ENCODE peak calls at places on chromosomes 4 and X, in eight cellular contexts. L is ovary, C is psoas muscle, U is fibroblast of mammary gland, E is adrenal gland, O is Peyer's patch, I is left ventricle myocardium inferior, W is cardiac muscle cell. B is an unnamed sample.

GRCh38 chr4:106502106-106502699 is 133.6 kb upstream of the GIMD1 start:
- DNase-seq in L (peak; percentile 32), C (peak; percentile 23), U (peak; percentile 12), E (peak; percentile 72), O (peak; percentile 81), I (peak; percentile 29), W (peak; percentile 77), B (peak; percentile 68)

GRCh38 chr4:99885063-99885664 is 9.1 kb downstream of the LAMTOR3 start:
- DNase-seq in L (no peak), C (no peak), U (peak; percentile 58), E (no peak), O (no peak), I (no peak), W (peak; percentile 51), B (peak; percentile 18)

GRCh38 chr4:26288308-26288982 is 32.4 kb upstream of the RBPJ start:
- DNase-seq in L (no peak), C (no peak), U (peak; percentile 63), E (peak; percentile 18), O (no peak), I (no peak), W (no peak), B (no peak)

GRCh38 chrX:153924149-153924861 is 1.8 kb downstream of the ARHGAP4 start:
- DNase-seq in L (no peak), C (no peak), U (peak; percentile 33), E (peak; percentile 57), O (peak; percentile 76), I (no peak), W (peak; percentile 64), B (peak; percentile 67)

GRCh38 chr4:138114434-138114833 is 127.7 kb downstream of the SLC7A11 start:
- DNase-seq in L (no peak), C (no peak), U (no peak), E (no peak), O (no peak), I (no peak), W (no peak), B (no peak)

GRCh38 chrX:78708171-78708570 is 39.3 kb upstream of the LPAR4 start:
- DNase-seq in L (peak; percentile 17), C (no peak), U (peak; percentile 62), E (no peak), O (no peak), I (no peak), W (peak; percentile 12), B (no peak)

GRCh38 chr4:110164856-110165255 is 33.6 kb downstream of the ELOVL6 start:
- DNase-seq in L (no peak), C (no peak), U (no peak), E (no peak), O (no peak), I (no peak), W (no peak), B (no peak)

GRCh38 chrX:97046861-97047260 is 163.2 kb downstream of the RPA4 start:
- DNase-seq in L (no peak), C (no peak), U (no peak), E (no peak), O (no peak), I (no peak), W (no peak), B (no peak)

GRCh38 chrX:77694491-77694890 is 91.5 kb downstream of the ATRX start:
- DNase-seq in L (no peak), C (no peak), U (no peak), E (no peak), O (no peak), I (no peak), W (no peak), B (no peak)

GRCh38 chrX:110734894-110735541 is 60.6 kb downstream of the CHRDL1 start:
- DNase-seq in L (no peak), C (no peak), U (peak; percentile 91), E (no peak), O (no peak), I (no peak), W (no peak), B (no peak)

GRCh38 chrX:107000013-107000515 is at the start of gene MORC4:
- DNase-seq in L (peak; percentile 85), C (peak; percentile 83), U (peak; percentile 71), E (peak; percentile 86), O (peak; percentile 90), I (peak; percentile 78), W (peak; percentile 94), B (peak; percentile 89)

GRCh38 chrX:134019567-134020206 is 34.3 kb upstream of the GPC3 start:
- DNase-seq in L (no peak), C (no peak), U (no peak), E (no peak), O (no peak), I (no peak), W (no peak), B (no peak)

GRCh38 chrX:49308604-49309269 is 5.3 kb downstream of the GAGE10 start:
- DNase-seq in L (peak; percentile 44), C (no peak), U (peak; percentile 9), E (no peak), O (no peak), I (peak; percentile 17), W (no peak), B (peak; percentile 73)

GRCh38 chr4:112184438-112184837 is 39.2 kb downstream of the FAM241A start:
- DNase-seq in L (no peak), C (no peak), U (no peak), E (no peak), O (no peak), I (no peak), W (no peak), B (no peak)

GRCh38 chr4:112185334-112185733 is 40.1 kb downstream of the FAM241A start:
- DNase-seq in L (no peak), C (no peak), U (no peak), E (no peak), O (no peak), I (no peak), W (no peak), B (no peak)

GRCh38 chr4:112190684-112191083 is 40.9 kb upstream of the AP1AR start:
- DNase-seq in L (no peak), C (no peak), U (no peak), E (no peak), O (no peak), I (no peak), W (no peak), B (no peak)

GRCh38 chr4:112185740-112186670 is 40.8 kb downstream of the FAM241A start:
- DNase-seq in L (no peak), C (no peak), U (peak; percentile 15), E (no peak), O (no peak), I (no peak), W (no peak), B (no peak)

DNA sequence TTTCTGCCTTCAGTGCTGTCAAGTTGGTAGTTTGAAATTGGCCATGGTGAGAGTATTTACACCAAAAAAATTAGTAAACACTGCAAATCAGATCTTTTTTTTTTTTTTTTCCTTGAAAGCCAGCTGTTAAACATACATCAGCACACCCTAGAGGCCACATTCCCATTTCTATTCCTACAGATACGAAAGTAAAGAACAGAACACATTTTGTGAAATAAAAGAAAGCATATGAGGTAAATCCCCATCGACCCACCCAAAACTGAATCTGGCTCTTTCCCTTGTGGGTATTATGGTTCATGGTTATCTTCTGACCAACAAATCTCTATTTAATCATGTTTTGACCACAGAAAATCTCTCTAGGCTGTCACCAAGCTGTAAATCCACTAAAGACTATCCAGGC is 41.8 kb upstream of the AP1AR start:
- DNase-seq in L (no peak), C (no peak), U (peak; percentile 37), E (no peak), O (no peak), I (no peak), W (no peak), B (no peak)
- TF ChIP-seq CTCF in L (no peak), C (no peak), U (peak; percentile 25), E (no peak), O (no peak), I (peak; percentile 47), W (peak; percentile 34), B (no peak)

DNA sequence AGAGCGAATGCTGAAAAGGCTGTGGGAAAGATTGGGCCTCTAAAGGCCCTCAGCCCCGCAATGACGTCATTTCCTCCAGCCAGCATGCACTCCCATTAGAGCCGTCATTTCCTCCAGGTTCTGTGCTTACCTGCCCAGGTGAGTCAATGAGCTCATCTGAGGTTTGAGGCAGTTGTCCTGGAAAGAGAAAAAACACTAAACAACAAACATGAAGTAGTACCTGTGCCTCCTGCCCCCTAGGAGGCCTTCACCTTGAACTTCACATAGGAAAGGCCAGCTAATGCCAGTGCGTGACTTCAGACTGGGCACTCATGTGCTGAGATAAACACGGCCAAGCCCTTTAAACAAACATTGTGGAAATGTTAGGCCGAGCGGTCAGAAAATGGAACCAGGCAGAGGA is 55.9 kb downstream of the FHDC1 start:
- DNase-seq in L (no peak), C (no peak), U (no peak), E (no peak), O (peak; percentile 58), I (no peak), W (no peak), B (no peak)
- TF ChIP-seq CTCF in L (no peak), C (no peak), U (no peak), E (no peak), O (no peak), I (no peak), W (no peak), B (no peak)

DNA sequence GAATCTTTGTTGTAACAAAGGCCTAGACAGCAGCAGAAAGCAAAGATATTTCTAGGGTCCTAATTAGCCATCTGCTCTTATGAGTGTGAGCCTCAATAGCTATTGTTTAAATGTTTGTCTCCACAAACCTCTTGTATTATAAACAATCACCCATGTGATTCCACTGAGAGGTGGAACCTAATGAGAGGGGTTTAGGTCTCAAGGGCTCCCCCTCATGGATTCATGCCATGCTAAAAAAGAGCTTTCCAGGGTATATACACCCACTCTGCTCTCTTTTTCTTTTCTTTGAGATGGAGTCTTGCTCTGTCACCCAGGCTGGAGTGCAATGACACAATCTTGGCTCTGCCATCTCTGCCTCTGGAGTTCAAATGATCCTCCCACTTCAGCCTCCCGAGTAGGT is 42.1 kb downstream of the TRIM61 start:
- DNase-seq in L (no peak), C (no peak), U (no peak), E (no peak), O (no peak), I (no peak), W (no peak), B (no peak)
- TF ChIP-seq CTCF in L (no peak), C (no peak), U (no peak), E (no peak), O (no peak), I (no peak), W (no peak), B (no peak)

GRCh38 chr4:118351851-118352827 is 664 bp downstream of the PRSS12 start:
- DNase-seq in L (peak; percentile 18), C (peak; percentile 22), U (peak; percentile 24), E (no peak), O (peak; percentile 57), I (no peak), W (peak; percentile 45), B (peak; percentile 63)

GRCh38 chr4:118353452-118353851 is 649 bp upstream of the PRSS12 start:
- DNase-seq in L (no peak), C (no peak), U (no peak), E (no peak), O (no peak), I (no peak), W (no peak), B (peak; percentile 20)

GRCh38 chr4:118350961-118351360 is 1.8 kb downstream of the PRSS12 start:
- DNase-seq in L (no peak), C (no peak), U (no peak), E (no peak), O (no peak), I (no peak), W (no peak), B (no peak)

GRCh38 chr4:118354913-118355312 is 2.1 kb upstream of the PRSS12 start:
- DNase-seq in L (no peak), C (no peak), U (no peak), E (no peak), O (no peak), I (no peak), W (no peak), B (no peak)

GRCh38 chr4:118352843-118353373 is at the start of gene PRSS12:
- DNase-seq in L (peak; percentile 46), C (peak; percentile 60), U (peak; percentile 59), E (peak; percentile 53), O (peak; percentile 84), I (peak; percentile 48), W (peak; percentile 76), B (peak; percentile 83)
- TF ChIP-seq CTCF in L (peak; percentile 37), C (peak; percentile 56), U (no peak), E (peak; percentile 65), O (peak; percentile 33), I (peak; percentile 69), W (peak; percentile 76), B (peak; percentile 61)

B was measured in testis.